ENCODE peak calls at places on chromosome 1, in nine cellular contexts. U is heart left ventricle, X is IMR-90, R is psoas muscle, Q is coronary artery, J is ascending aorta, W is uterus, H is tibial artery, C is WERI-Rb-1. D is an unnamed sample.
A peak's percentile ranks its signal among the peaks of the same experiment; 100 is the strongest.

GRCh38 chr1:16625497-16626408 is 12.4 kb upstream of the NBPF1 start:
- DNase-seq in J (no peak), Q (peak; percentile 89), H (peak; percentile 73), R (no peak), U (peak; percentile 79), C (no peak), X (no peak), W (peak; percentile 22), D (no peak)

GRCh38 chr1:39933956-39934941 is 20.7 kb upstream of the MFSD2A start:
- DNase-seq in W (peak; percentile 83), Q (peak; percentile 85), X (peak; percentile 91), R (peak; percentile 90), C (no peak), U (peak; percentile 80), J (peak; percentile 59), H (peak; percentile 88), D (peak; percentile 75)

GRCh38 chr1:112868191-112868590 is 87.8 kb downstream of the SLC16A1 start:
- DNase-seq in H (no peak), W (no peak), R (no peak), C (no peak), J (no peak), Q (no peak), X (no peak), U (no peak), D (no peak)

GRCh38 chr1:151935154-151935553 is 25.8 kb upstream of the THEM4 start:
- DNase-seq in H (no peak), R (no peak), W (no peak), J (no peak), U (no peak), Q (no peak), C (no peak), X (peak; percentile 41), D (no peak)

GRCh38 chr1:235206533-235207201 is 45.6 kb upstream of the RBM34 start:
- DNase-seq in H (no peak), U (no peak), W (no peak), R (no peak), C (no peak), X (peak; percentile 46), J (no peak), Q (no peak), D (no peak)

GRCh38 chr1:152777510-152778137 is 2.7 kb downstream of the LCE1F start:
- DNase-seq in J (no peak), Q (no peak), C (peak; percentile 66), U (no peak), H (no peak), X (no peak), W (no peak), R (no peak), D (no peak)

GRCh38 chr1:242876021-242876420 is 351.5 kb upstream of the PLD5 start:
- DNase-seq in R (no peak), X (no peak), C (no peak), W (no peak), U (no peak), J (no peak), H (no peak), Q (no peak), D (no peak)

GRCh38 chr1:39488012-39488545 is 3.4 kb upstream of the BMP8A start:
- DNase-seq in R (no peak), X (no peak), H (no peak), W (no peak), C (no peak), J (no peak), U (no peak), Q (no peak), D (no peak)

GRCh38 chr1:93357242-93357641 is 11.5 kb downstream of the DR1 start:
- DNase-seq in X (no peak), C (no peak), J (no peak), R (no peak), H (no peak), W (no peak), U (no peak), Q (no peak), D (no peak)

GRCh38 chr1:247935781-247936180 is 11.1 kb downstream of the OR2AJ1 start:
- DNase-seq in Q (no peak), R (no peak), C (no peak), H (no peak), U (peak; percentile 28), W (no peak), J (no peak), X (no peak), D (no peak)

GRCh38 chr1:118711356-118711755 is 276.8 kb downstream of the TBX15 start:
- DNase-seq in Q (no peak), J (no peak), X (no peak), W (no peak), C (no peak), U (no peak), H (no peak), R (no peak), D (no peak)

GRCh38 chr1:235923466-235924008 is 56.8 kb upstream of the LYST start:
- DNase-seq in H (no peak), W (no peak), X (peak; percentile 79), R (no peak), C (peak; percentile 39), Q (no peak), J (no peak), U (no peak), D (peak; percentile 53)

GRCh38 chr1:225655509-225656258 is 2.8 kb upstream of the ENAH start:
- DNase-seq in H (peak; percentile 76), X (peak; percentile 98), J (no peak), Q (no peak), W (peak; percentile 50), C (no peak), R (peak; percentile 67), U (no peak), D (peak; percentile 93)
- H3K27ac ChIP-seq in H (peak overlapping the region; percentile 100), X (peak overlapping the region; percentile 98), J (peak overlapping the region; percentile 100), Q (peak overlapping the region; percentile 78), W (peak overlapping the region; percentile 100), C (no peak overlapping the region), R (peak overlapping the region; percentile 99), U (peak overlapping the region; percentile 99), D (peak overlapping the region; percentile 82)

DNA sequence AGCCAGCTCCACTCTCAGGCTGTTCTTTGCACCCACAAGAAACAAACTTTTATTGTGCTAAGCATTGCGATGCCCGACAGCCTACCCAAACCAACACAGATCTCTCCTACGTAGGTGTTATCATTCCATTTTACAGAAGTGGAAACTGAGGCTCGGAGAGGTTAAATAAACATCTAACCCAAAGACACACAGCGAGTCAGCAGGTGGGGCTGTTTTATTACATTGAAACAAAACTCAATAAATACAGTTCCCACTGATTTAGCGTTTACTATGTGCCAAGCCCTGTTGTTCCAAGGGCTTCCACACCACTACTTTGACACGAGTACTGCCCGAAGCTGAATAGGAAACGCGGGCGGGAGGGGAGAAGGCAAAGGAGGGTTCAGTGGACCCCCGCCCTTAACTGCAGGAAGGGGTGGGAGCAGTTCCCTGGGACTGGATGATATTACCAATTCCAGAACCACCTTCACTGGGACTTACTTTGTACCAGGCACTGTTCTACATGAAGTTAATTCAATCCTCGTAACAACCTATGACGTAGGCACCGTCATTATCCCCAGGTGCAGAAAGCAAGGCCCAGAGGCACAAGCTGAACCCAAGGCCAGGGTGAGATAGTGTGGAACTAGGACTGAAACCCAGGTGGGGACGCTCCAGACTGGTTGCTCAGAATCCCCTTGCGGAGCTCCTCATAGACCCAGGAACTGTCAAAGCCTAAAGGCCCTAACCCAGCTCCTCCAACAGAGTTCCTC is 19.3 kb upstream of the ALDH4A1 start:
- DNase-seq in X (no peak), H (no peak), C (no peak), J (no peak), W (no peak), R (no peak), Q (no peak), U (no peak), D (no peak)
- TF ChIP-seq CTCF in X (peak; percentile 27), H (peak; percentile 22), C (peak; percentile 1), J (no peak), W (peak; percentile 40), R (no peak), Q (no peak), U (peak; percentile 12), D (peak; percentile 16)

DNA sequence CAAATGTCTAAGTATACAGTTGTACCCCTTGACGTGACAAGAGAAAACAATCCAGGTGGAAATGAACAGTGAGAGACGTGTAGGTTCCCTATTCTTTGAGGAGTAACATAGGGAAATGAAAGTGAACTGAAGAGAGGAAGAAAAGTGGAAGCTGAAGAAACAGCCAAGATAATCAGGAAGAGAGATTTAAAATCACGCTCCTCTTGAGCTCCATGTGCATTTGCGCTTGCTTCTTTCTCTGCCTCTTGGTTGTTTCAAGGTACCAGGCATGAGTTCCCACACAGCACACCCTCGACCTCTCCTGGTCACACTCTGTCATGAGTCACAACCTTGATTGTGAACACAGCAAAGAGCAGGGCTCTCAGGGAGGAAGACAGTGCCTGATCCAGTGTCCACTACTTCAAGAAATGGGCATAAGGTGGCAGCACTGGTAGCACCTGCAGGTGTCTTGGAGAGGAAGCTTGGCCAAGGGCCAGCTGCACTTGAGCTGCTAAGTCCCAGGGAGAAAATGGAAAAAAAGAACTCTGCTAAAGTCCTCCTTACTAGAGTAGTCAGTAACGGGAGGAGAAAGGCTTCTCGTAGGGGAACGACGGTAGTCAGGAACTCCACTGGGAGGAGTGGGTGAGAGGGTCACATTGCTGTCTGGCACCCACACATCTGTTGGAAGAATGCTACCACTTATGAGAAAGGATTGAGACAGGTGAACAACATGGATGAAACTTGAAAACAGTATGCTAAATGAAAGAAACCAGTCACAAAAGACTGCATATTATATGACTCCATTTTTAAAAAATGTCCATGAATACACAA is 18.3 kb upstream of the ARID1A start:
- DNase-seq in Q (peak; percentile 82), R (peak; percentile 86), W (peak; percentile 69), J (peak; percentile 36), U (peak; percentile 82), C (peak; percentile 87), H (peak; percentile 86), X (peak; percentile 64), D (no peak)
- H3K4me3 ChIP-seq in Q (peak overlapping the region; percentile 54), R (peak overlapping the region; percentile 41), W (no peak overlapping the region), J (peak overlapping the region; percentile 47), U (no peak overlapping the region), C (no peak overlapping the region), H (no peak overlapping the region), X (no peak overlapping the region), D (peak overlapping the region; percentile 20)

GRCh38 chr1:1398677-1399186 is 403 bp downstream of the CCNL2 start:
- DNase-seq in X (no peak), Q (no peak), R (no peak), J (no peak), U (no peak), W (no peak), H (peak; percentile 78), C (no peak), D (no peak)

GRCh38 chr1:1399187-1399869 is at the start of gene CCNL2:
- DNase-seq in R (peak; percentile 100), J (peak; percentile 89), U (peak; percentile 100), Q (peak; percentile 99), W (peak; percentile 99), C (peak; percentile 99), H (peak; percentile 99), X (peak; percentile 97), D (peak; percentile 97)

GRCh38 chr1:1395166-1395565 is 4.0 kb downstream of the CCNL2 start:
- DNase-seq in H (no peak), J (no peak), R (peak; percentile 53), W (no peak), U (no peak), Q (no peak), X (no peak), C (no peak), D (no peak)

GRCh38 chr1:1399870-1400575 is 888 bp upstream of the CCNL2 start:
- DNase-seq in X (peak; percentile 18), C (no peak), W (no peak), R (no peak), U (no peak), H (no peak), J (no peak), Q (no peak), D (no peak)

GRCh38 chr1:1397839-1398523 is 1.2 kb downstream of the CCNL2 start:
- DNase-seq in U (no peak), Q (no peak), X (peak; percentile 34), C (no peak), R (peak; percentile 78), J (no peak), H (no peak), W (no peak), D (no peak)
- H3K27ac ChIP-seq in U (peak overlapping the region; percentile 97), Q (no peak overlapping the region), X (peak overlapping the region; percentile 96), C (peak overlapping the region; percentile 83), R (peak overlapping the region; percentile 95), J (peak overlapping the region; percentile 80), H (peak overlapping the region; percentile 81), W (peak overlapping the region; percentile 68), D (no peak overlapping the region)